ENCODE peak calls at places on chromosome 2, in four cellular contexts. D is mucosa of descending colon, H is fibroblast of mammary gland, J is osteoblast. X is an unnamed sample.

GRCh38 chr2:144183744-144184143 is 336.2 kb downstream of the ZEB2 start:
- DNase-seq in J (no peak), H (peak), D (no peak), X (peak)

GRCh38 chr2:240213226-240213475 is 72.7 kb upstream of the OTOS start:
- DNase-seq in D (no peak), J (no peak), H (no peak), X (no peak)

GRCh38 chr2:241762933-241763369 is 13.7 kb upstream of the GAL3ST2 start:
- DNase-seq in H (no peak), D (peak), J (peak), X (peak)

GRCh38 chr2:138521821-138522220 is 20.3 kb downstream of the SPOPL start:
- DNase-seq in D (no peak), H (no peak), J (no peak), X (no peak)

GRCh38 chr2:3801506-3801905 is 98.1 kb downstream of the DCDC2C start:
- DNase-seq in J (no peak), D (no peak), H (no peak), X (no peak)

GRCh38 chr2:26671691-26672090 is 20.8 kb upstream of the KCNK3 start:
- DNase-seq in J (no peak), D (no peak), H (no peak), X (no peak)

GRCh38 chr2:127293386-127293757 is 572 bp downstream of the ERCC3 start:
- DNase-seq in J (no peak), H (peak), D (no peak), X (no peak)

GRCh38 chr2:217440000-217440399 is 562.8 kb downstream of the TNS1 start:
- DNase-seq in J (no peak), D (no peak), H (no peak), X (no peak)

GRCh38 chr2:160581035-160581434 is 87.4 kb upstream of the RBMS1 start:
- DNase-seq in J (peak), D (no peak), H (peak), X (no peak)

GRCh38 chr2:217942731-217943335 is 60.0 kb downstream of the TNS1 start:
- DNase-seq in H (no peak), D (no peak), J (no peak), X (no peak)

GRCh38 chr2:217972490-217972889 is 30.3 kb downstream of the TNS1 start:
- DNase-seq in D (no peak), H (no peak), J (no peak), X (peak)

GRCh38 chr2:17539596-17539992 is 902 bp upstream of the VSNL1 start:
- DNase-seq in J (peak), H (peak), D (peak), X (no peak)

GRCh38 chr2:237692601-237693079 is 65.3 kb downstream of the LRRFIP1 start:
- DNase-seq in J (no peak), H (no peak), D (peak), X (no peak)

GRCh38 chr2:109065335-109065734 is 63.7 kb upstream of the SH3RF3 start:
- DNase-seq in J (no peak), H (no peak), D (no peak), X (no peak)

GRCh38 chr2:186853871-186854435 is 5.0 kb upstream of the ZSWIM2 start:
- DNase-seq in H (peak), J (no peak), D (no peak), X (no peak)

GRCh38 chr2:190553254-190553653 is 18.7 kb upstream of the NEMP2 start:
- DNase-seq in D (no peak), J (no peak), H (no peak), X (no peak)

GRCh38 chr2:1770566-1771380 is 26.5 kb upstream of the PXDN start:
- DNase-seq in D (no peak), J (peak), H (no peak), X (no peak)

GRCh38 chr2:42337356-42337820 is 23.6 kb downstream of the COX7A2L start:
- DNase-seq in H (no peak), J (no peak), D (no peak), X (no peak)

GRCh38 chr2:30412392-30413321 is 34.4 kb upstream of the LCLAT1 start:
- DNase-seq in D (no peak), H (no peak), J (no peak), X (no peak)

GRCh38 chr2:145197944-145198343 is 678.0 kb upstream of the ZEB2 start:
- DNase-seq in H (no peak), J (no peak), D (no peak), X (no peak)

GRCh38 chr2:143736904-143737303 is 607.7 kb downstream of the ARHGAP15 start:
- DNase-seq in H (no peak), D (no peak), J (no peak), X (no peak)

GRCh38 chr2:134189009-134189717 is 64.7 kb upstream of the MGAT5 start:
- DNase-seq in J (peak), D (no peak), H (peak), X (no peak)

DNA sequence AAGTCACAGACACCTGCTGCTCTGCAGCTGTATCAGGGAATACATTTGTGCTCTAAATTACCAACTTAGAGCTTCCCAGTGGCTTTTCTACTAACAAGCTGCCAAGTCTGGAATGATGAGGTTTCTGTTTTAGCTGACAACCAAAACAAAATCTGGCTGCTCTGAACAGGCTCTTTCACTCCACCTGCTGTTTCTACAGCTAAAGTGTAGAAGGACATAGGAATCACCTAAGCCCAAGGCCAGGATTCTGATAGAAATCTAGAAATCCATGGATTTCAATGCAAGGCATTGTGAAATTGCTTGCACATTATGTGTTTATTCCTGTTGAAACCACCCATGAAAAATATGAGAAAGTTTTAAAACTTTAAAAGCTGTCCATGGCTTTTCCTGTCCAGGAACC is 201.2 kb downstream of the SUCLG1 start:
- DNase-seq in H (no peak), J (no peak), D (no peak), X (no peak)
- TF ChIP-seq CTCF in H (no peak), J (no peak), D (no peak), X (no peak)

DNA sequence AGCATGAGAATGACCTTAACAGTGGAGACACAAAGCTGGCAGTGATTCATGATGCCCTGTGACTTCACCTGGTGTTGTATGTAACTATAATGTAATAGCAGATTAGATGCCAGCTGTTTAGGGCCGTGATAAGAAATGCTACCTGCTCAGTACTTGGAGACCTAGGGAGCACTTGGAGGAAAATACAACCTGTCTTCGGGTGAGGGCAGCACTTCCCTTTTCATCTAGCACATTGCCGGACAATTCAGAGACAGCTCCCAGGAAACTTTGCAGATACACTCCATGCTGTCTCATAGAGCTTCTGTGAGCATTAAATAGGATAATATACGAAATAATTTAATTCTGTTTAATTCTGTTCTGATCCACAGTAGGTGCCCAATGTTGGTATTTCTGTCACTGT is 668.5 kb downstream of the TSN start:
- DNase-seq in J (no peak), H (no peak), D (no peak), X (no peak)
- TF ChIP-seq CTCF in J (no peak), H (no peak), D (no peak), X (no peak)

GRCh38 chr2:64142817-64143153 is 1.4 kb downstream of the PELI1 start:
- DNase-seq in D (no peak), J (peak), H (peak), X (no peak)

GRCh38 chr2:64144057-64145013 is at the start of gene PELI1:
- DNase-seq in J (peak), D (peak), H (peak), X (peak)

GRCh38 chr2:64140665-64141064 is 3.6 kb downstream of the PELI1 start:
- DNase-seq in H (no peak), J (no peak), D (no peak), X (no peak)

GRCh38 chr2:64143154-64144056 is 815 bp downstream of the PELI1 start:
- DNase-seq in J (peak), H (peak), D (no peak), X (no peak)

GRCh38 chr2:64141711-64142405 is 2.4 kb downstream of the PELI1 start:
- DNase-seq in D (no peak), J (peak), H (no peak), X (no peak)
- TF ChIP-seq CTCF in D (no peak), J (no peak), H (no peak), X (no peak)

DNA sequence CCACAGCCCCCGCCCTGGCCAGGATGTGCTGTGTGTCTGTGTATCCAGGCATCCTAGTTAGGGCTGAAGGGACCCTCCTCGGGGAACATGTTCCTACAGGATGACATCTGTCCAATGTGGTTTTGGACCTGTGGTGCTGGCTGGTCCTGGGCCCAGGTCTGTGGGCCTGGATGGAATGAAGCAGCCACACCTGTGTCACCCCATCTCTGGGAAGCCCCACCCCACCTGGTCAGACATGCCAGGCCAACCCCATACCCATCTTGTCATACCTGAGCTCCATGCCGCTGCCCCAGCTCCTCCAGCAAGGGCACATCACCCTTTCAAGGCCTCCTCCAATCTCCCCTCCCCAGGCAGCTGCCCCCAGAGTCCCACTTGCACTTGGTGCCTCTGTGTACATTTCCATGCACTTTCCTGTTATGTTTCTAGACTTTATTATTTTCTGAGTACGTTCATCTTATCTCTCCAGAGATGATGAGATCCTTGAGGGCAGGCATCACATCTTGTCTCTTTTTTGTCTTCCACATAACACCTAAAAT is 24.1 kb upstream of the PLB1 start:
- DNase-seq in D (no peak), H (no peak), J (no peak), X (no peak)
- TF ChIP-seq CTCF in D (no peak), H (no peak), J (no peak), X (no peak)

GRCh38 chr2:96955694-96956610 is 30.4 kb downstream of the FAM178B start:
- DNase-seq in J (peak), H (no peak), D (peak), X (peak)

GRCh38 chr2:96954490-96954846 is 31.9 kb downstream of the FAM178B start:
- DNase-seq in H (no peak), J (peak), D (no peak), X (no peak)

GRCh38 chr2:96960271-96960955 is 26.0 kb downstream of the FAM178B start:
- DNase-seq in J (peak), H (peak), D (peak), X (peak)

GRCh38 chr2:96959406-96960110 is 26.8 kb downstream of the FAM178B start:
- DNase-seq in D (no peak), H (no peak), J (peak), X (no peak)

GRCh38 chr2:96957299-96957698 is 29.1 kb downstream of the FAM178B start:
- DNase-seq in H (no peak), J (peak), D (no peak), X (no peak)
- TF ChIP-seq CTCF in H (no peak), J (no peak), D (no peak), X (no peak)

GRCh38 chr2:182611009-182611408 is 105.0 kb upstream of the DNAJC10 start:
- DNase-seq in D (no peak), H (no peak), J (no peak), X (no peak)
- TF ChIP-seq CTCF in D (no peak), H (no peak), J (no peak), X (no peak)

GRCh38 chr2:10079931-10080535 is at the start of gene CYS1:
- DNase-seq in H (no peak), J (peak), D (no peak), X (no peak)
- TF ChIP-seq CTCF in H (no peak), J (no peak), D (no peak), X (no peak)

GRCh38 chr2:25131567-25132295 is 36.6 kb downstream of the POMC start:
- DNase-seq in H (peak), D (peak), J (no peak), X (no peak)
- TF ChIP-seq CTCF in H (no peak), D (no peak), J (no peak), X (no peak)

GRCh38 chr2:130376433-130377293 is 20.8 kb downstream of the PTPN18 start:
- DNase-seq in D (no peak), J (peak), H (no peak), X (no peak)
- TF ChIP-seq CTCF in D (no peak), J (peak), H (peak), X (no peak)

GRCh38 chr2:219687882-219688559 is 60.6 kb downstream of the SLC4A3 start:
- DNase-seq in D (no peak), H (no peak), J (no peak), X (no peak)

GRCh38 chr2:219681301-219682290 is 54.2 kb downstream of the SLC4A3 start:
- DNase-seq in J (peak), H (peak), D (no peak), X (no peak)

GRCh38 chr2:219688560-219689445 is 61.4 kb downstream of the SLC4A3 start:
- DNase-seq in D (no peak), J (peak), H (peak), X (no peak)

GRCh38 chr2:219687266-219687665 is 59.8 kb downstream of the SLC4A3 start:
- DNase-seq in D (no peak), J (no peak), H (peak), X (no peak)

GRCh38 chr2:219684721-219685689 is 57.6 kb downstream of the SLC4A3 start:
- DNase-seq in H (peak), J (peak), D (peak), X (no peak)
- TF ChIP-seq CTCF in H (no peak), J (no peak), D (no peak), X (no peak)